ENCODE peak calls at places on chromosomes 16 and 17, in five cellular contexts. C is cardiac fibroblast, F is LoVo, A is T-helper 2 cell, H is upper lobe of right lung. N is an unnamed sample.

GRCh38 chr16:79269211-79269863 is 331.2 kb downstream of the MAF start:
- DNase-seq in C (no peak), F (no peak), A (no peak), H (no peak), N (no peak)

GRCh38 chr16:72083778-72084404 is 9.5 kb downstream of the TXNL4B start:
- DNase-seq in C (no peak), F (no peak), A (no peak), H (no peak), N (no peak)

GRCh38 chr17:76278952-76279741 is 14.0 kb downstream of the UBALD2 start:
- DNase-seq in C (peak), F (peak), A (peak), H (peak), N (no peak)

GRCh38 chr17:57294075-57294474 is 37.8 kb downstream of the MSI2 start:
- DNase-seq in C (no peak), F (no peak), A (no peak), H (no peak), N (no peak)

GRCh38 chr17:75683467-75684041 is 16.4 kb downstream of the SAP30BP start:
- DNase-seq in C (peak), F (peak), A (no peak), H (no peak), N (peak)

GRCh38 chr17:27206447-27206846 is 87.5 kb upstream of the WSB1 start:
- DNase-seq in C (peak), F (no peak), A (no peak), H (no peak), N (no peak)

GRCh38 chr16:14585287-14585686 is 44.8 kb downstream of the PARN start:
- DNase-seq in C (no peak), F (no peak), A (no peak), H (no peak), N (no peak)

GRCh38 chr16:30805056-30805369 is 18.0 kb upstream of the ZNF629 start:
- DNase-seq in C (no peak), F (no peak), A (no peak), H (no peak), N (no peak)

GRCh38 chr17:14201087-14201486 is 35.6 kb downstream of the CDRT15 start:
- DNase-seq in C (no peak), F (peak), A (peak), H (no peak), N (no peak)

GRCh38 chr17:54694287-54694887 is 206.3 kb upstream of the TOM1L1 start:
- DNase-seq in C (no peak), F (no peak), A (no peak), H (no peak), N (no peak)

GRCh38 chr16:4212934-4213296 is 29.0 kb downstream of the SRL start:
- DNase-seq in C (peak), F (peak), A (no peak), H (no peak), N (no peak)

GRCh38 chr16:11755022-11755760 is 12.5 kb upstream of the TXNDC11 start:
- DNase-seq in C (no peak), F (no peak), A (no peak), H (no peak), N (no peak)

GRCh38 chr16:19468300-19468699 is 50.6 kb downstream of the TMC5 start:
- DNase-seq in C (no peak), F (no peak), A (no peak), H (no peak), N (no peak)

GRCh38 chr16:24950275-24950674 is 64.9 kb downstream of the ARHGAP17 start:
- DNase-seq in C (peak), F (no peak), A (no peak), H (no peak), N (no peak)